ENCODE peak calls at places on chromosomes 3 and 15, in ten cellular contexts. V is naive thymus-derived CD4-positive, alpha-beta T cell; M is fibroblast of lung; C is iPS DF 6.9; Q is colonic mucosa; K is heart left ventricle; A is psoas muscle; B is A549; L is PC-3; E is right cardiac atrium. Z is an unnamed sample.

GRCh38 chr3:8451696-8452095 is 49.9 kb upstream of the LMCD1 start:
- DNase-seq in V (no peak), M (peak; percentile 72), C (no peak), Q (no peak), K (no peak), A (no peak), B (no peak), L (no peak), E (no peak), Z (no peak)

GRCh38 chr3:189001559-189001958 is 170.2 kb upstream of the TPRG1 start:
- DNase-seq in V (no peak), M (peak; percentile 86), C (no peak), Q (no peak), K (no peak), A (no peak), B (peak; percentile 27), L (peak; percentile 84), E (no peak), Z (no peak)

GRCh38 chr15:74716647-74717046 is 8.7 kb downstream of the CYP1A1 start:
- DNase-seq in V (no peak), M (no peak), C (no peak), Q (no peak), K (no peak), A (no peak), B (no peak), L (no peak), E (no peak), Z (no peak)

GRCh38 chr3:28835751-28836150 is 445.1 kb upstream of the RBMS3 start:
- DNase-seq in V (no peak), M (peak; percentile 20), C (no peak), Q (no peak), K (no peak), A (peak; percentile 60), B (no peak), L (peak; percentile 47), E (peak; percentile 65), Z (no peak)

GRCh38 chr3:21487520-21487919 is 263.5 kb downstream of the ZNF385D start:
- DNase-seq in V (no peak), M (no peak), C (no peak), Q (no peak), K (no peak), A (no peak), B (no peak), L (no peak), E (no peak), Z (no peak)

GRCh38 chr15:91908401-91908800 is 54.9 kb downstream of the SLCO3A1 start:
- DNase-seq in V (no peak), M (peak; percentile 81), C (no peak), Q (no peak), K (no peak), A (no peak), B (no peak), L (peak; percentile 6), E (no peak), Z (no peak)

GRCh38 chr15:82177291-82178010 is 85.1 kb downstream of the EFL1 start:
- DNase-seq in V (no peak), M (peak; percentile 89), C (no peak), Q (no peak), K (no peak), A (no peak), B (no peak), L (peak; percentile 16), E (no peak), Z (no peak)

GRCh38 chr3:123660276-123660675 is 75.4 kb upstream of the HACD2 start:
- DNase-seq in V (no peak), M (peak; percentile 39), C (no peak), Q (no peak), K (no peak), A (no peak), B (no peak), L (no peak), E (no peak), Z (no peak)

GRCh38 chr3:27679691-27680090 is 42.4 kb downstream of the EOMES start:
- DNase-seq in V (no peak), M (no peak), C (no peak), Q (no peak), K (no peak), A (no peak), B (no peak), L (no peak), E (no peak), Z (no peak)

GRCh38 chr3:27678234-27678633 is 43.9 kb downstream of the EOMES start:
- DNase-seq in V (no peak), M (no peak), C (no peak), Q (no peak), K (no peak), A (no peak), B (no peak), L (no peak), E (no peak), Z (no peak)

GRCh38 chr3:27680517-27681246 is 41.4 kb downstream of the EOMES start:
- DNase-seq in V (no peak), M (peak; percentile 35), C (peak; percentile 47), Q (no peak), K (no peak), A (no peak), B (no peak), L (peak; percentile 16), E (no peak), Z (no peak)

GRCh38 chr3:27684302-27684701 is 37.8 kb downstream of the EOMES start:
- DNase-seq in V (no peak), M (no peak), C (no peak), Q (no peak), K (no peak), A (no peak), B (no peak), L (no peak), E (no peak), Z (no peak)

DNA sequence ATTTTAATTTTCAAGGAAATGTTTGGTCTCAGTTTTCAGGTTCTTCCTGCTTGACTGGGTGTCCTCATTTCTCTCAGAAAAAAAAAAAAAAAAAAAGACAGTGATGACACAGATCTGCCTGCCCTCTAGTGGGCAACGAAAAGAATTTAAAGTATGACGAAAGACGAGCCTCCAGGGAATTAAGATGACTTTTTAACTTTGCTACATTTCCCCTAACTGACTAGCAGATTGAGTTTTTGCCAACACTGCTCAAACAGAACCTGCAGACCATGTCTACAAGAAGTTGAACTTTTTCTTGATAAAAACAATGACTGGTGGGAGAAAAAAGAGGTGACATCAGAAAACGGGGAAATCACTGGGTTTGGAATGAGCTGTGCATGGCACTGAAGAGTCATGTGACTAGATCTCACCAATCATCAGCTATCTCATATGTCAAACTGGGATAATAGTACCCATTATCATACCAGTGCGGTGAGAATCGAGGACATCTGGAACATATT is 40.8 kb downstream of the EOMES start:
- DNase-seq in V (peak; percentile 64), M (peak; percentile 77), C (peak; percentile 37), Q (no peak), K (no peak), A (no peak), B (peak; percentile 80), L (peak; percentile 82), E (no peak), Z (no peak)
- H3K4me3 ChIP-seq in V (no peak overlapping the region), M (no peak overlapping the region), C (no peak overlapping the region), Q (no peak overlapping the region), K (no peak overlapping the region), A (no peak overlapping the region), B (peak overlapping the region; percentile 35), L (peak overlapping the region; percentile 58), E (no peak overlapping the region), Z (peak overlapping the region; percentile 15)

GRCh38 chr3:136989781-136990524 is 32.2 kb downstream of the IL20RB start:
- DNase-seq in V (no peak), M (no peak), C (no peak), Q (no peak), K (no peak), A (no peak), B (no peak), L (no peak), E (no peak), Z (no peak)

GRCh38 chr3:136994772-136995516 is 37.2 kb downstream of the IL20RB start:
- DNase-seq in V (no peak), M (peak; percentile 79), C (no peak), Q (peak; percentile 93), K (peak; percentile 82), A (peak; percentile 90), B (no peak), L (peak; percentile 79), E (peak; percentile 93), Z (peak; percentile 86)

GRCh38 chr3:136992091-136992490 is 34.3 kb downstream of the IL20RB start:
- DNase-seq in V (no peak), M (no peak), C (no peak), Q (no peak), K (no peak), A (no peak), B (no peak), L (no peak), E (no peak), Z (no peak)

GRCh38 chr3:136988651-136989050 is 30.9 kb downstream of the IL20RB start:
- DNase-seq in V (no peak), M (no peak), C (no peak), Q (no peak), K (no peak), A (no peak), B (no peak), L (no peak), E (no peak), Z (no peak)

GRCh38 chr3:136990826-136991225 is 33.0 kb downstream of the IL20RB start:
- DNase-seq in V (no peak), M (no peak), C (no peak), Q (no peak), K (no peak), A (no peak), B (no peak), L (no peak), E (no peak), Z (no peak)
- H3K27ac ChIP-seq in V (no peak overlapping the region), M (no peak overlapping the region), C (no peak overlapping the region), Q (no peak overlapping the region), K (no peak overlapping the region), A (no peak overlapping the region), B (no peak overlapping the region), L (no peak overlapping the region), E (no peak overlapping the region), Z (peak overlapping the region; percentile 92)

GRCh38 chr15:23569513-23569912 is 4.0 kb downstream of the MKRN3 start:
- DNase-seq in V (no peak), M (peak; percentile 33), C (no peak), Q (no peak), K (no peak), A (no peak), B (no peak), L (peak; percentile 33), E (no peak), Z (no peak)

GRCh38 chr15:23570466-23570865 is 5.0 kb downstream of the MKRN3 start:
- DNase-seq in V (no peak), M (peak; percentile 40), C (no peak), Q (no peak), K (no peak), A (no peak), B (no peak), L (peak; percentile 38), E (no peak), Z (no peak)

GRCh38 chr15:23576034-23576433 is 10.6 kb downstream of the MKRN3 start:
- DNase-seq in V (no peak), M (no peak), C (no peak), Q (no peak), K (no peak), A (no peak), B (no peak), L (no peak), E (no peak), Z (no peak)

GRCh38 chr15:23574742-23575141 is 9.3 kb downstream of the MKRN3 start:
- DNase-seq in V (no peak), M (no peak), C (no peak), Q (no peak), K (no peak), A (no peak), B (no peak), L (no peak), E (no peak), Z (no peak)

GRCh38 chr15:23572844-23573243 is 7.4 kb downstream of the MKRN3 start:
- DNase-seq in V (no peak), M (no peak), C (no peak), Q (no peak), K (no peak), A (no peak), B (no peak), L (no peak), E (no peak), Z (no peak)
- H3K9me3 ChIP-seq in V (no peaks in the 10 kb centered on the region), M (no peaks in the 10 kb centered on the region), C (no peaks in the 10 kb centered on the region), Q (no peaks in the 10 kb centered on the region), K (no peaks in the 10 kb centered on the region), A (no peaks in the 10 kb centered on the region), B (no peaks in the 10 kb centered on the region), L (no peaks in the 10 kb centered on the region), E (no peaks in the 10 kb centered on the region), Z (peaks cover 4% of the 10 kb centered on the region)

GRCh38 chr3:95670765-95671164 is 1143.6 kb upstream of the EPHA6 start:
- DNase-seq in V (no peak), M (no peak), C (no peak), Q (no peak), K (no peak), A (no peak), B (no peak), L (no peak), E (no peak), Z (no peak)
- H3K4me3 ChIP-seq in V (no peak overlapping the region), M (no peak overlapping the region), C (no peak overlapping the region), Q (no peak overlapping the region), K (no peak overlapping the region), A (no peak overlapping the region), B (no peak overlapping the region), L (no peak overlapping the region), E (no peak overlapping the region), Z (no peak overlapping the region)

Z was measured in RWPE2.